ENCODE peak calls at places on chromosomes 1 and 21, in six cellular contexts. One of them, this sample, is unnamed.

GRCh38 chr1:102365074-102365473 is 368.3 kb upstream of the OLFM3 start:
- DNase-seq in GM12878: no peak
- DNase-seq in K562: no peak
- DNase-seq in A549: no peak
- DNase-seq in endothelial cell of umbilical vein: no peak
- DNase-seq in HepG2: no peak
- DNase-seq in this sample: no peak

GRCh38 chr1:173148971-173149370 is 58.2 kb downstream of the TNFSF4 start:
- DNase-seq in GM12878: no peak
- DNase-seq in endothelial cell of umbilical vein: no peak
- DNase-seq in HepG2: no peak
- DNase-seq in K562: no peak
- DNase-seq in A549: no peak
- DNase-seq in this sample: no peak

GRCh38 chr1:243482237-243483022 is 226.6 kb downstream of the SDCCAG8 start:
- DNase-seq in A549: peak
- DNase-seq in HepG2: no peak
- DNase-seq in K562: no peak
- DNase-seq in GM12878: no peak
- DNase-seq in endothelial cell of umbilical vein: no peak
- DNase-seq in this sample: peak

GRCh38 chr1:64199154-64199553 is 4.3 kb upstream of the UBE2U start:
- DNase-seq in K562: no peak
- DNase-seq in GM12878: no peak
- DNase-seq in HepG2: no peak
- DNase-seq in A549: peak
- DNase-seq in endothelial cell of umbilical vein: no peak
- DNase-seq in this sample: no peak

GRCh38 chr21:17660862-17661261 is 48.2 kb upstream of the BTG3 start:
- DNase-seq in K562: no peak
- DNase-seq in endothelial cell of umbilical vein: no peak
- DNase-seq in A549: no peak
- DNase-seq in GM12878: no peak
- DNase-seq in HepG2: no peak
- DNase-seq in this sample: no peak

GRCh38 chr1:224565186-224565585 is 50.9 kb upstream of the CNIH3 start:
- DNase-seq in A549: peak
- DNase-seq in GM12878: no peak
- DNase-seq in K562: no peak
- DNase-seq in endothelial cell of umbilical vein: peak
- DNase-seq in HepG2: peak
- DNase-seq in this sample: peak

GRCh38 chr1:182890927-182891610 is 51.9 kb downstream of the DHX9 start:
- DNase-seq in GM12878: no peak
- DNase-seq in A549: no peak
- DNase-seq in endothelial cell of umbilical vein: no peak
- DNase-seq in HepG2: no peak
- DNase-seq in K562: no peak
- DNase-seq in this sample: no peak

GRCh38 chr1:24180676-24181075 is 6.4 kb downstream of the IFNLR1 start:
- DNase-seq in A549: no peak
- DNase-seq in endothelial cell of umbilical vein: no peak
- DNase-seq in K562: no peak
- DNase-seq in GM12878: no peak
- DNase-seq in HepG2: no peak
- DNase-seq in this sample: no peak

GRCh38 chr21:25956993-25957714 is 213.4 kb downstream of the APP start:
- DNase-seq in K562: no peak
- DNase-seq in GM12878: no peak
- DNase-seq in A549: no peak
- DNase-seq in endothelial cell of umbilical vein: peak
- DNase-seq in HepG2: no peak
- DNase-seq in this sample: no peak

GRCh38 chr1:17351047-17351446 is 20.9 kb upstream of the PADI6 start:
- DNase-seq in GM12878: no peak
- DNase-seq in K562: no peak
- DNase-seq in HepG2: peak
- DNase-seq in endothelial cell of umbilical vein: no peak
- DNase-seq in A549: no peak
- DNase-seq in this sample: no peak

GRCh38 chr1:81834921-81835698 is 34.4 kb downstream of the ADGRL2 start:
- DNase-seq in endothelial cell of umbilical vein: peak
- DNase-seq in K562: no peak
- DNase-seq in HepG2: no peak
- DNase-seq in GM12878: no peak
- DNase-seq in A549: no peak
- DNase-seq in this sample: no peak

GRCh38 chr1:62263813-62264353 is 55.4 kb downstream of the KANK4 start:
- DNase-seq in endothelial cell of umbilical vein: no peak
- DNase-seq in GM12878: no peak
- DNase-seq in K562: no peak
- DNase-seq in HepG2: no peak
- DNase-seq in A549: no peak
- DNase-seq in this sample: no peak

GRCh38 chr1:41626616-41627375 is 142.3 kb upstream of the EDN2 start:
- DNase-seq in GM12878: peak
- DNase-seq in HepG2: no peak
- DNase-seq in endothelial cell of umbilical vein: no peak
- DNase-seq in A549: no peak
- DNase-seq in K562: no peak
- DNase-seq in this sample: no peak

GRCh38 chr1:46180082-46180616 is 3.9 kb upstream of the P3R3URF start:
- DNase-seq in HepG2: peak
- DNase-seq in K562: peak
- DNase-seq in A549: no peak
- DNase-seq in GM12878: no peak
- DNase-seq in endothelial cell of umbilical vein: no peak
- DNase-seq in this sample: peak

GRCh38 chr1:222385973-222386372 is 161.9 kb downstream of the HHIPL2 start:
- DNase-seq in GM12878: no peak
- DNase-seq in A549: no peak
- DNase-seq in HepG2: no peak
- DNase-seq in K562: no peak
- DNase-seq in endothelial cell of umbilical vein: no peak
- DNase-seq in this sample: no peak

GRCh38 chr21:45973475-45974072 is 8.0 kb upstream of the COL6A1 start:
- DNase-seq in endothelial cell of umbilical vein: peak
- DNase-seq in GM12878: no peak
- DNase-seq in HepG2: peak
- DNase-seq in A549: peak
- DNase-seq in K562: peak
- DNase-seq in this sample: peak

GRCh38 chr1:196466656-196467055 is 141.6 kb downstream of the KCNT2 start:
- DNase-seq in A549: no peak
- DNase-seq in HepG2: no peak
- DNase-seq in K562: no peak
- DNase-seq in endothelial cell of umbilical vein: no peak
- DNase-seq in GM12878: no peak
- DNase-seq in this sample: no peak

GRCh38 chr1:66711420-66711819 is 40.8 kb upstream of the DYNLT5 start:
- DNase-seq in endothelial cell of umbilical vein: no peak
- DNase-seq in K562: no peak
- DNase-seq in A549: no peak
- DNase-seq in HepG2: no peak
- DNase-seq in GM12878: no peak
- DNase-seq in this sample: no peak

GRCh38 chr21:40683349-40683748 is 163.6 kb downstream of the DSCAM start:
- DNase-seq in K562: no peak
- DNase-seq in endothelial cell of umbilical vein: no peak
- DNase-seq in A549: no peak
- DNase-seq in HepG2: no peak
- DNase-seq in GM12878: no peak
- DNase-seq in this sample: no peak

GRCh38 chr1:42844592-42845140 is 1.7 kb upstream of the ZNF691 start:
- DNase-seq in GM12878: no peak
- DNase-seq in endothelial cell of umbilical vein: no peak
- DNase-seq in HepG2: no peak
- DNase-seq in A549: no peak
- DNase-seq in K562: no peak
- DNase-seq in this sample: peak

GRCh38 chr1:115337633-115338456 is at the start of gene NGF:
- DNase-seq in K562: no peak
- DNase-seq in A549: peak
- DNase-seq in GM12878: no peak
- DNase-seq in HepG2: no peak
- DNase-seq in endothelial cell of umbilical vein: no peak
- DNase-seq in this sample: no peak

GRCh38 chr1:37808369-37809319 is 636 bp upstream of the YRDC start:
- DNase-seq in K562: peak
- DNase-seq in A549: peak
- DNase-seq in GM12878: no peak
- DNase-seq in HepG2: no peak
- DNase-seq in endothelial cell of umbilical vein: peak
- DNase-seq in this sample: peak

DNA sequence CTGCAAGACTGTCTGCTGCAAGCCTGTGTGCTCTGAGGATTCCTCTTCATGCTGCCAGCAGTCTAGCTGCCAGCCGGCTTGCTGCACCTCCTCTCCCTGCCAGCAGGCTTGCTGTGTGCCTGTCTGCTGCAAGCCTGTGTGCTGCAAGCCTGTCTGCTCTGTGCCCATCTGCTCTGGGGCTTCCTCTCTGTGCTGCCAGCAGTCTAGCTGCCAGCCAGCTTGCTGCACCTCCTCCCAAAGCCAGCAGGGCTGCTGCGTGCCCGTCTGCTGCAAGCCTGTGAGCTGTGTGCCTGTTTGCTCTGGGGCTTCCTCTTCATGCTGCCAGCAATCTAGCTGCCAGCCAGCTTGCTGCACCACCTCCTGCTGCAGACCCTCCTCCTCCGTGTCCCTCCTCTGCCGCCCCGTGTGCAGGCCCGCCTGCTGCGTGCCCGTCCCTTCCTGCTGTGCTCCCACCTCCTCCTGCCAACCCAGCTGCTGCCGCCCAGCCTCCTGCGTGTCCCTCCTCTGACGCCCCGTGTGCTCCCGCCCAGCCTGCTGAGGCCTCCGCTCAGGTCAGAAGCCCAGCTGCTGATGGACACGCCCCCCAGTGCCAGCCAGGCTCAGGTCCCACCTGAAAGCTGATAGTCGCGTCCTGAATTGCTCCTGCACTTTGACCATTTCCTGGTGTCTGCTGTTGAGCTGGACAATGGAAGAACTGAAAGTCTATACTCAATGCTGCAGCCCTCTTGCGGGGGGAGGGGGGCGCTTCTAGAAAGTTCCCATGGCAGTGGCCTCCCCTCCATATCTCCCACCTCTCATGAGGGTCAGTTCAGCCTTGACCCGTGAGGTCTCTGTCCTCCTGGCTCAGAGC is 1.2 kb downstream of the KRTAP10-4 start:
- DNase-seq in endothelial cell of umbilical vein: no peak
- DNase-seq in A549: no peak
- DNase-seq in K562: no peak
- DNase-seq in HepG2: peak
- DNase-seq in GM12878: no peak
- DNase-seq in this sample: no peak
- TF ChIP-seq MYC in endothelial cell of umbilical vein: no peak
- TF ChIP-seq MYC in A549: no peak
- TF ChIP-seq MYC in K562: no peak
- TF ChIP-seq MYC in HepG2: no peak
- TF ChIP-seq MYC in GM12878: no peak
- TF ChIP-seq MYC in this sample: no peak

GRCh38 chr1:96981181-96981580 is 259.6 kb downstream of the PTBP2 start:
- DNase-seq in GM12878: no peak
- DNase-seq in A549: no peak
- DNase-seq in HepG2: no peak
- DNase-seq in K562: no peak
- DNase-seq in endothelial cell of umbilical vein: peak
- DNase-seq in this sample: no peak
- TF ChIP-seq MYC in GM12878: no peak
- TF ChIP-seq MYC in A549: no peak
- TF ChIP-seq MYC in HepG2: no peak
- TF ChIP-seq MYC in K562: no peak
- TF ChIP-seq MYC in endothelial cell of umbilical vein: no peak
- TF ChIP-seq MYC in this sample: no peak

GRCh38 chr1:167659876-167660275 is 29.8 kb downstream of the RCSD1 start:
- DNase-seq in A549: no peak
- DNase-seq in HepG2: no peak
- DNase-seq in GM12878: no peak
- DNase-seq in K562: no peak
- DNase-seq in endothelial cell of umbilical vein: no peak
- DNase-seq in this sample: no peak

GRCh38 chr1:167663002-167663772 is 33.2 kb downstream of the RCSD1 start:
- DNase-seq in HepG2: no peak
- DNase-seq in K562: no peak
- DNase-seq in GM12878: peak
- DNase-seq in endothelial cell of umbilical vein: no peak
- DNase-seq in A549: peak
- DNase-seq in this sample: peak

GRCh38 chr1:167658574-167659328 is 28.7 kb downstream of the RCSD1 start:
- DNase-seq in A549: no peak
- DNase-seq in endothelial cell of umbilical vein: peak
- DNase-seq in HepG2: no peak
- DNase-seq in GM12878: no peak
- DNase-seq in K562: no peak
- DNase-seq in this sample: peak

GRCh38 chr1:167659440-167659839 is 29.4 kb downstream of the RCSD1 start:
- DNase-seq in HepG2: no peak
- DNase-seq in A549: no peak
- DNase-seq in K562: peak
- DNase-seq in endothelial cell of umbilical vein: peak
- DNase-seq in GM12878: no peak
- DNase-seq in this sample: no peak

DNA sequence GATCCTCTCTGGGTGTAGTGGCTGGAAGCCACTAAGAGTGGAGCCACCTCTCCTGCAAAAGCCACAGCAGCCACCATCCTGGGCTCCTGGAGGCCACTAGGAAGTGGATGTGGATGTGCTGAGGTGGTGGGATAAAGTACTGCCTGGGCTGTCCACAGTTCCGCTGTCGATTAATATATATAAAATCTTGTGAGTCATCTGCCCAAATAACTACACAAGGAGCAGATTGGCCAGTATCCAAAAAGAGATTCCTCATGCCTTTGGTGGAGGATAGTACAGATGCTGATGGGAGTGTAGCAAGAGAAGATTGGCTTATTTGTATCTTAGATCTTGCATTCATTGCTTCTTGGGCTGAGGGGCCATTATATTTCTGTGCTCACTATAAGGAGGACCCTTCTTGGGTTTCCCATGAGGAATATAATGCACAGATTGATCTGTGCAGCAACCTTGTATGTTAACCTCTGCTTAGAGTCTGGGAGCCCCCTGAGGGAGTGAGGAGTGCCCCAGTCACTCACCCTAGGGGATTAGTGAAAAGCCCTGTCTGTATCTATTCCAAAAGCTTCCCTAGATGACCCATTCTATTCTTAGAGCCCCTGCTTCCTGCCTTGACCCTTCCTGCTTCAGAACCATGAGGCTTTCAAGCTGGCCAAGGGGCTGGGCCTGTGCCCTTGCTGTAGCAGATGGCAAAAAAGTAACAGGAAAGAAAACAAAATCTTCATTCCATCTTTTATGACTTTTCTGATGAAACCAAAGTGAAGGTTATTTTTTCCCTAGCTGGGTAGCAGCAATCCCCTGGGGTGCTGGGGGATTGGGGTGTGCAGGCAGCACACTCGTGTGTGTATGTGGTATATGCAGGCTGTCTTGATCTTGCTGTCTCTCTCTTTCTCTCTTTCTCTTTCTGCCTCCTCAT is 31.8 kb downstream of the RCSD1 start:
- DNase-seq in HepG2: no peak
- DNase-seq in GM12878: no peak
- DNase-seq in endothelial cell of umbilical vein: peak
- DNase-seq in K562: no peak
- DNase-seq in A549: peak
- DNase-seq in this sample: no peak
- TF ChIP-seq MYC in HepG2: no peak
- TF ChIP-seq MYC in GM12878: no peak
- TF ChIP-seq MYC in endothelial cell of umbilical vein: no peak
- TF ChIP-seq MYC in K562: no peak
- TF ChIP-seq MYC in A549: no peak
- TF ChIP-seq MYC in this sample: no peak

GRCh38 chr1:96130432-96130831 is 591.2 kb upstream of the PTBP2 start:
- DNase-seq in HepG2: no peak
- DNase-seq in A549: no peak
- DNase-seq in endothelial cell of umbilical vein: no peak
- DNase-seq in K562: no peak
- DNase-seq in GM12878: no peak
- DNase-seq in this sample: no peak
- TF ChIP-seq MYC in HepG2: no peak
- TF ChIP-seq MYC in A549: no peak
- TF ChIP-seq MYC in endothelial cell of umbilical vein: no peak
- TF ChIP-seq MYC in K562: no peak
- TF ChIP-seq MYC in GM12878: no peak
- TF ChIP-seq MYC in this sample: no peak